ENCODE peak calls at places on chromosomes 11 and 22, in five cellular contexts. Q is MCF 10A, H is stomach, I is HFFc6, V is SK-N-SH. Z is an unnamed sample.

GRCh38 chr22:40035351-40035750 is 40.6 kb downstream of the FAM83F start:
- DNase-seq in Q (no peak), H (no peak), I (no peak), V (no peak), Z (no peak)

GRCh38 chr22:44409211-44409648 is 88.8 kb downstream of the RTL6 start:
- DNase-seq in Q (no peak), H (no peak), I (no peak), V (peak), Z (no peak)

GRCh38 chr11:112613051-112613972 is 347.9 kb upstream of the NCAM1 start:
- DNase-seq in Q (peak), H (no peak), I (peak), V (peak), Z (no peak)

GRCh38 chr22:48112687-48113521 is 1350.5 kb downstream of the TBC1D22A start:
- DNase-seq in Q (no peak), H (no peak), I (no peak), V (no peak), Z (no peak)

GRCh38 chr11:46429709-46430108 is 38.1 kb upstream of the CHRM4 start:
- DNase-seq in Q (no peak), H (no peak), I (no peak), V (no peak), Z (no peak)

GRCh38 chr11:76680517-76681425 is 10.2 kb upstream of the LRRC32 start:
- DNase-seq in Q (peak), H (peak), I (peak), V (peak), Z (peak)

GRCh38 chr11:64865286-64866172 is 12.9 kb downstream of the EHD1 start:
- DNase-seq in Q (no peak), H (no peak), I (peak), V (no peak), Z (no peak)

GRCh38 chr11:61023086-61024035 is 51.9 kb downstream of the CD6 start:
- DNase-seq in Q (no peak), H (peak), I (no peak), V (no peak), Z (no peak)

GRCh38 chr11:115334932-115335788 is 169.1 kb downstream of the CADM1 start:
- DNase-seq in Q (peak), H (no peak), I (peak), V (peak), Z (no peak)

GRCh38 chr11:60206616-60207015 is 23.7 kb upstream of the MS4A6A start:
- DNase-seq in Q (no peak), H (no peak), I (no peak), V (no peak), Z (no peak)

GRCh38 chr11:65210361-65210731 is 28.6 kb downstream of the CAPN1 start:
- DNase-seq in Q (no peak), H (peak), I (no peak), V (no peak), Z (no peak)

GRCh38 chr22:20174785-20175596 is 24.1 kb upstream of the CCDC188 start:
- DNase-seq in Q (peak), H (no peak), I (no peak), V (no peak), Z (no peak)

GRCh38 chr22:30857103-30857502 is 111.5 kb downstream of the MORC2 start:
- DNase-seq in Q (no peak), H (peak), I (no peak), V (no peak), Z (no peak)

GRCh38 chr22:38782402-38783094 is 11.4 kb downstream of the DNAL4 start:
- DNase-seq in Q (no peak), H (no peak), I (no peak), V (no peak), Z (no peak)

GRCh38 chr22:21055880-21056319 is 10.2 kb downstream of the LRRC74B start:
- DNase-seq in Q (no peak), H (no peak), I (no peak), V (no peak), Z (no peak)

GRCh38 chr11:57474017-57474750 is 13.9 kb downstream of the RTN4RL2 start:
- DNase-seq in Q (no peak), H (no peak), I (no peak), V (peak), Z (peak)

GRCh38 chr11:1326435-1327063 is 17.1 kb upstream of the TOLLIP start:
- DNase-seq in Q (no peak), H (no peak), I (peak), V (no peak), Z (no peak)

GRCh38 chr22:39241632-39242388 is 3.0 kb downstream of the PDGFB start:
- DNase-seq in Q (no peak), H (no peak), I (no peak), V (no peak), Z (no peak)

GRCh38 chr22:32874330-32874729 is 72.8 kb downstream of the TIMP3 start:
- DNase-seq in Q (no peak), H (no peak), I (no peak), V (no peak), Z (no peak)

GRCh38 chr11:95568236-95568635 is 221.3 kb downstream of the FAM76B start:
- DNase-seq in Q (no peak), H (no peak), I (no peak), V (no peak), Z (no peak)

GRCh38 chr22:36350751-36351594 is 36.8 kb downstream of the MYH9 start:
- DNase-seq in Q (peak), H (no peak), I (peak), V (no peak), Z (no peak)

GRCh38 chr11:134050541-134051383 is 18.1 kb upstream of the JAM3 start:
- DNase-seq in Q (peak), H (peak), I (peak), V (peak), Z (peak)

GRCh38 chr11:13335319-13335718 is 57.7 kb downstream of the BMAL1 start:
- DNase-seq in Q (peak), H (peak), I (peak), V (peak), Z (peak)

GRCh38 chr22:23179381-23180294 is 671 bp upstream of the BCR start:
- DNase-seq in Q (peak), H (peak), I (no peak), V (no peak), Z (no peak)

GRCh38 chr11:44958165-44958564 is 7.5 kb upstream of the TP53I11 start:
- DNase-seq in Q (no peak), H (peak), I (no peak), V (no peak), Z (no peak)

GRCh38 chr11:87037450-87038234 is at the start of gene TMEM135:
- DNase-seq in Q (peak), H (peak), I (peak), V (peak), Z (peak)
- TF ChIP-seq CTCF in Q (no peak), H (no peak), I (peak), V (no peak), Z (no peak)

DNA sequence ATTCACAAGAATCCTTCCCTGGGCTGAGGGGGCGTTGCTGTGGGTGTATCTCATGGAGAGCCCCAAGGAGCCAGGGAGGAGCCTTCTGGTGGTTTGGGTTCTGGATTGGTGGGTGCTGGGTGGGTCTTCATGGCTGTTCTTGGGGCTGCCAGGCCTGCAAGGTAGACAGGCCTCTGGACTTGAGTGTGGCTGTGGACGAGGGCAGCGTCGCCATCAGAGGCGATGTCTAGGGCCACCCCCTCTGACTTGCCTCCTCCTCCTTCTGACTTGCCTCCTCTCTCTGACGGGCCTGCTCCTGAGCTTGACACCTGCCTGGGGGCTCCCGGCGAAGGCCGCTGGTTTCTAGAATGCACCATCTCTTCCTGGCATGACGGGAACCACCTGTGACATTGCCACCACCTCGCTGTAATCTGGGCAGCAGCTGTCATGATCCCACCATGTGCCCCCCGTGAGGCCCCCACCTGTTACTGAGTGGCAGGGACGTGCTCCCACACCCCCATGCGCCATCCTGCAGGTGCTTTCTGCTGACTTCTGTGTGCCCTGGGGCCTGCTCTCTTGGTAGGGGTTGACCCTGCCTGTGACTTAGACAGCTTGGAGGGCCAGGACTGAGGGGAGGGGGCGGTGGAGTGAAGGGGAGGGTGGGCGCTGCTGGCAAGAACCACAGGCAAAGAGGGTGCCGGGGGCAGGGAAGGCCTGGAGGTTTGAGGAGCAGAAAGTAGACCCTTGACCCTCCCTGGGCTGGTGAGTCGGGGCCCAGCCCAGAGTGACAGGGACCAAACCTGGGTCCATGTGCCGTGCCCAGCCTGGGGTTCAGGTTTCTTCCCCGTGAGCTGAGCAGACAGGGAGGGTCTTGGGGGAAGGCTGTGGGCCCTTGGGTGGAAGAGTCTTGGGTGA is 17.5 kb downstream of the KCNQ1 start:
- DNase-seq in Q (no peak), H (peak), I (no peak), V (no peak), Z (no peak)
- TF ChIP-seq CTCF in Q (no peak), H (no peak), I (no peak), V (no peak), Z (no peak)

DNA sequence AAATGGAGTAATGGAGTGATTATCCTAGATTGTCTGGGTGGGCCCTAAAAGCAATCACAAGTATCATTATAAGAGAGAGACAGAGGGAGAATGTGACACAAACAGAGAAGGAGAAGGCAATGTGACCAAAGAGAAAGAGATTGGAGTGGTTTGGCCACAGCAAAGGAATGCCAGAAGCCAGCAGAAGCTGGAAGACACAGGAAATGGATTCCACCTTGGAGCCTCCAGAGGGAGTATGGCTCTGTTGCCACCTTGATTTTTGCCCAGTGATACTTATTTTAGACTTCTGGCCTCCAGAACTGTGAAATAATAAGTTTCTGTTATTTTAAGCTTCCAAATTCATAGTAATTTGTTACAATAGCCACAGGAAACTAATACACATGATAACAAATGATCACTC is 36.8 kb upstream of the OR5P2 start:
- DNase-seq in Q (no peak), H (no peak), I (peak), V (no peak), Z (no peak)
- TF ChIP-seq CTCF in Q (no peak), H (no peak), I (no peak), V (no peak), Z (no peak)

GRCh38 chr11:104531894-104532293 is 366.4 kb downstream of the CASP12 start:
- DNase-seq in Q (no peak), H (no peak), I (no peak), V (no peak), Z (no peak)

GRCh38 chr11:104529213-104529612 is 365.3 kb upstream of the PDGFD start:
- DNase-seq in Q (no peak), H (no peak), I (no peak), V (no peak), Z (no peak)

GRCh38 chr11:104529916-104530315 is 366.0 kb upstream of the PDGFD start:
- DNase-seq in Q (no peak), H (no peak), I (no peak), V (no peak), Z (no peak)

GRCh38 chr11:104534268-104534667 is 364.0 kb downstream of the CASP12 start:
- DNase-seq in Q (peak), H (no peak), I (no peak), V (no peak), Z (no peak)

DNA sequence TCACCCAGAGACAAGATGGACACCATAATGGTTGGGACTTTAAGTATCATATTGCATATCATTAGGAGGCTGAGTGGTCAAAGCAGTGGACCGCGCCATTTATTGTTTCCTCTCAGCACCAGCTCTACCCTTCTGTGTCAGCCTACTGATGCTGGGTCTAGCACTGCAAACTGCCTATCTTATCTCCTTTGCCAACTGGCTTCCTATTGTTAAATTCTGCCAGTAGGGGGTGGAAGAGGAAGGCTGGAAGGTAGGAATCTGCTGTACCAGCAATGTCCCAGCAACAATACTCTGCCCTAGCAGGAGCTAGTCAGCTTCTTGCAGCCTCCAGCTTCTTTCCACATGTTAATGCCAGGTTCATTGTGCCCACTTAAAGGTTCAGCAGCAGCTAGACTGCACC is 367.1 kb upstream of the PDGFD start:
- DNase-seq in Q (peak), H (no peak), I (no peak), V (no peak), Z (no peak)
- TF ChIP-seq CTCF in Q (no peak), H (no peak), I (no peak), V (peak), Z (peak)

DNA sequence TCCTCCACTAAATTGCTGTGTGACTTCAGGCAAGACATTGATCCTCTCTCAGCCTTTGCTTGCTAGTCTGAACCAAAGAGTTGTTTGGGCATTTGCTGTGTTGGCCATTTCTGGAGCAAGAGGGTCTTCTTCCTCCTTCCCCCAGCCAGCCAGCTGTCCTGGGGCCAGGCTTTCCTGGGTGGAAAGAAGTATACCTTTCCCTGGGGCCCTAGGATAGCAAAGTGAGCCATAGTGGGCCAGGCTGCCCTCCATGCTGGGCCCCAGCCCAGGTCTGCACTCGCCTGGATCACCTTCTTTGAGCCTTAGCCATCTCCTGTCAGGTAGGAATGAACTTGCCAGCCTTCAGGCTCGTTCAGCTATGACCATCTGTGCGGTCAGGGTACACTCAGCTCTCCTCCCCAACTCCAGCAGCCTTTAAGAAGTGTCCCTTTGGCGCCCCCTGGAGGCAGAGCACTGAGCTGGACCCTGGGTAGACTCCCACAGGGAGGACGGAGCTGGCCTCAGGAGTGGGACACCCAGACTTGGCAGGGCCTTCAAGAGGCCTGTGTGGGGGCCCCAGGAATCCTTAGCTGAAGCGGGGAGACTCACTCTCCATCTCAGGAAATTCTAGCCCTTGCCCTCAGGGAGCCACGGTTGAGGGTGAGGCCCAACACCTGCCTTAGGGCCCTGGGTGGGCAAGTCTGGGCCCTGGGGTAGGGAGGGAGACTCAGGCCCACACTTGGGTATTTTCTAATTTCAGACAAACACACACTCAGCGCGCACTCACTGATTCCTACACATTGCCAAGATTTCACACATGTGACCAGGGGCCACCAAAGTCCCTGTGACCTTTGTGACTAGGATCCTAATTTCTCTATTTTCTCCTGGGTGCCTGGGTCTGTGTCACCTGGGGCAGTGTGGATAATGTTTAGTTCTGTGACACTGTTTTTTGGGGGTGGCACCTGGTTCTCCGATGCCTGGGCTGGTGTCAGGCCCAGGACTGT is 35.6 kb upstream of the TPBGL start:
- DNase-seq in Q (peak), H (peak), I (peak), V (peak), Z (peak)
- TF ChIP-seq CTCF in Q (peak), H (peak), I (peak), V (peak), Z (peak)

GRCh38 chr11:102456381-102456780 is 3.8 kb upstream of the TMEM123 start:
- DNase-seq in Q (peak), H (no peak), I (no peak), V (no peak), Z (no peak)
- TF ChIP-seq CTCF in Q (no peak), H (no peak), I (no peak), V (no peak), Z (no peak)

DNA sequence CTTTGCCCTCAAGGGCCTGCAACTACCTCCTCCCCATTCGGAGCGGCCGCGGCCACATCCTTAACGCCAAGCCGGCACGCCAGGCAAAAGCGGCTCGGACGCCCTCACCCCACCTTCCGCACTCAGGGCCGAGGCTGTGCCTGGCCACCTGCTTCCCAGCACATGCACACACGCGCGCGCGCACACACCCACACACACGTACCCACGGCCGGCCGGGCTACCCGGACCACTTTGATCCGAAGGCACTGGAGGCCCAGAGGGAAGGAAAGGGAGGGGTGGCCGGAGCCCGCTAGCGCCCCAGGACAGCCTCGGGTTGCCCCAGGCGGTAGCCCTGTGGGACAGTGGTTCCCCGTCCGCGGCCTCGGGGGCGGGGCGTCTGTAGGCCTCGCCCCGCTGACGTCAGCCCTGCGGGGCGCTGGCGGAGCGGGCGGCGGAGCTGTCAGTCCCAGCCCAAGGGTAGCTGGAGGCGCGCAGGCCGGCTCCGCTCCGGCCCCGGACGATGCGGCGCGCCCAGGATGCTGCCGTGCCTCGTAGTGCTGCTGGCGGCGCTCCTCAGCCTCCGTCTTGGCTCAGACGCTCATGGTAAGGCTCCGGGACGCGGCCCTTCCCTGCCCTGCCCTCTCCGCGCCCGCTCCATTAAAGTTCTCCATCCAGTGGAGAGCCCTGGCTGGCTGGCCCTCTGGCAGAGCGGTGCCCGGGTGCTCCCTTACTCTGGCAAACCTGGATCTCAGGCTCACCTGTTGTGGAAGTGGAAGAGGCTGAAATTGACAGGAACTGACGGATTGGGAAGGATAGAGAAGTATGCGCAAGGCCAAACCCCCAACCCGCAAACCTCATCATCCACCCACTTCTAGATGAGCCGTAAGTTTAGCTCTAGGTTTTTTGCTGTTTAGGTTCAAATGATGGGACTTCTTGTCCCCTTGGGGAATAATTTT is at the start of gene IL10RA:
- DNase-seq in Q (no peak), H (peak), I (no peak), V (peak), Z (peak)
- TF ChIP-seq CTCF in Q (no peak), H (no peak), I (no peak), V (no peak), Z (no peak)